ENCODE peak calls at places on chromosomes 16 and 17, in five cellular contexts. One of them, this sample, is unnamed.

GRCh38 chr16:78689031-78689430 is 589.6 kb downstream of the WWOX start:
- DNase-seq in cardiac fibroblast: peak; percentile 59
- DNase-seq in left colon: no peak
- DNase-seq in T-helper 1 cell: no peak
- DNase-seq in NCI-H1105: no peak
- DNase-seq in this sample: no peak

GRCh38 chr16:12259258-12259657 is 282.7 kb downstream of the SNX29 start:
- DNase-seq in NCI-H1105: no peak
- DNase-seq in T-helper 1 cell: no peak
- DNase-seq in cardiac fibroblast: no peak
- DNase-seq in left colon: no peak
- DNase-seq in this sample: no peak

GRCh38 chr17:15890279-15890892 is 54.5 kb upstream of the ADORA2B start:
- DNase-seq in cardiac fibroblast: no peak
- DNase-seq in NCI-H1105: no peak
- DNase-seq in left colon: no peak
- DNase-seq in T-helper 1 cell: no peak
- DNase-seq in this sample: no peak

GRCh38 chr16:2842340-2843000 is 12.4 kb downstream of the ZG16B start:
- DNase-seq in left colon: peak; percentile 45
- DNase-seq in T-helper 1 cell: peak; percentile 47
- DNase-seq in cardiac fibroblast: peak; percentile 47
- DNase-seq in NCI-H1105: no peak
- DNase-seq in this sample: peak; percentile 88

GRCh38 chr16:200388-200787 is 20.1 kb downstream of the HBQ1 start:
- DNase-seq in T-helper 1 cell: no peak
- DNase-seq in left colon: no peak
- DNase-seq in NCI-H1105: no peak
- DNase-seq in cardiac fibroblast: peak; percentile 78
- DNase-seq in this sample: no peak

GRCh38 chr16:57720142-57720575 is 15.4 kb upstream of the KATNB1 start:
- DNase-seq in cardiac fibroblast: peak; percentile 74
- DNase-seq in NCI-H1105: no peak
- DNase-seq in left colon: peak; percentile 72
- DNase-seq in T-helper 1 cell: no peak
- DNase-seq in this sample: no peak

GRCh38 chr17:14791221-14791620 is 473.9 kb downstream of the PMP22 start:
- DNase-seq in T-helper 1 cell: no peak
- DNase-seq in cardiac fibroblast: peak; percentile 22
- DNase-seq in NCI-H1105: no peak
- DNase-seq in left colon: no peak
- DNase-seq in this sample: no peak

GRCh38 chr17:78101112-78101511 is 27.4 kb downstream of the TMC6 start:
- DNase-seq in NCI-H1105: no peak
- DNase-seq in T-helper 1 cell: no peak
- DNase-seq in left colon: no peak
- DNase-seq in cardiac fibroblast: no peak
- DNase-seq in this sample: no peak

GRCh38 chr16:53080345-53081031 is 25.7 kb downstream of the CHD9 start:
- DNase-seq in NCI-H1105: no peak
- DNase-seq in T-helper 1 cell: no peak
- DNase-seq in cardiac fibroblast: peak; percentile 90
- DNase-seq in left colon: no peak
- DNase-seq in this sample: peak; percentile 74

GRCh38 chr17:74603746-74604145 is 11.7 kb upstream of the CD300LD start:
- DNase-seq in left colon: no peak
- DNase-seq in NCI-H1105: no peak
- DNase-seq in cardiac fibroblast: no peak
- DNase-seq in T-helper 1 cell: no peak
- DNase-seq in this sample: no peak